ENCODE peak calls at places on chromosomes 3 and 15, in ten cellular contexts. One of them, this sample, is unnamed.

GRCh38 chr15:73900129-73900712 is 26.0 kb upstream of the LOXL1 start:
- DNase-seq in cardiac muscle cell: no peak
- DNase-seq in occipital lobe: no peak
- DNase-seq in GM13976: no peak
- DNase-seq in nucleus accumbens: no peak
- DNase-seq in AG04450: no peak
- DNase-seq in AG09319: peak
- DNase-seq in progenitor cell of endocrine pancreas: no peak
- DNase-seq in sigmoid colon: no peak
- DNase-seq in NCI-H446: peak
- DNase-seq in this sample: no peak

GRCh38 chr3:40477671-40478070 is 749 bp downstream of the ZNF619 start:
- DNase-seq in cardiac muscle cell: no peak
- DNase-seq in occipital lobe: no peak
- DNase-seq in GM13976: no peak
- DNase-seq in nucleus accumbens: no peak
- DNase-seq in AG04450: no peak
- DNase-seq in AG09319: no peak
- DNase-seq in progenitor cell of endocrine pancreas: no peak
- DNase-seq in sigmoid colon: no peak
- DNase-seq in NCI-H446: no peak
- DNase-seq in this sample: no peak

GRCh38 chr3:119973276-119973675 is 121.0 kb downstream of the GSK3B start:
- DNase-seq in cardiac muscle cell: no peak
- DNase-seq in occipital lobe: no peak
- DNase-seq in GM13976: no peak
- DNase-seq in nucleus accumbens: no peak
- DNase-seq in AG04450: no peak
- DNase-seq in AG09319: no peak
- DNase-seq in progenitor cell of endocrine pancreas: no peak
- DNase-seq in sigmoid colon: no peak
- DNase-seq in NCI-H446: no peak
- DNase-seq in this sample: no peak

GRCh38 chr3:194329566-194329965 is 21.6 kb downstream of the CPN2 start:
- DNase-seq in cardiac muscle cell: no peak
- DNase-seq in occipital lobe: no peak
- DNase-seq in GM13976: no peak
- DNase-seq in nucleus accumbens: no peak
- DNase-seq in AG04450: no peak
- DNase-seq in AG09319: no peak
- DNase-seq in progenitor cell of endocrine pancreas: no peak
- DNase-seq in sigmoid colon: no peak
- DNase-seq in NCI-H446: no peak
- DNase-seq in this sample: no peak

GRCh38 chr15:41801185-41801584 is 26.7 kb upstream of the JMJD7 start:
- DNase-seq in cardiac muscle cell: no peak
- DNase-seq in occipital lobe: no peak
- DNase-seq in GM13976: no peak
- DNase-seq in nucleus accumbens: no peak
- DNase-seq in AG04450: no peak
- DNase-seq in AG09319: no peak
- DNase-seq in progenitor cell of endocrine pancreas: no peak
- DNase-seq in sigmoid colon: no peak
- DNase-seq in NCI-H446: no peak
- DNase-seq in this sample: no peak

GRCh38 chr15:92091155-92091734 is 237.7 kb downstream of the SLCO3A1 start:
- DNase-seq in cardiac muscle cell: peak
- DNase-seq in occipital lobe: peak
- DNase-seq in GM13976: no peak
- DNase-seq in nucleus accumbens: no peak
- DNase-seq in AG04450: no peak
- DNase-seq in AG09319: no peak
- DNase-seq in progenitor cell of endocrine pancreas: peak
- DNase-seq in sigmoid colon: no peak
- DNase-seq in NCI-H446: no peak
- DNase-seq in this sample: peak

GRCh38 chr3:57872606-57873005 is 116.5 kb downstream of the SLMAP start:
- DNase-seq in cardiac muscle cell: no peak
- DNase-seq in occipital lobe: no peak
- DNase-seq in GM13976: no peak
- DNase-seq in nucleus accumbens: no peak
- DNase-seq in AG04450: no peak
- DNase-seq in AG09319: no peak
- DNase-seq in progenitor cell of endocrine pancreas: no peak
- DNase-seq in sigmoid colon: no peak
- DNase-seq in NCI-H446: no peak
- DNase-seq in this sample: no peak

GRCh38 chr3:130950641-130951040 is 56.8 kb downstream of the ATP2C1 start:
- DNase-seq in cardiac muscle cell: no peak
- DNase-seq in occipital lobe: no peak
- DNase-seq in GM13976: no peak
- DNase-seq in nucleus accumbens: no peak
- DNase-seq in AG04450: peak
- DNase-seq in AG09319: no peak
- DNase-seq in progenitor cell of endocrine pancreas: no peak
- DNase-seq in sigmoid colon: no peak
- DNase-seq in NCI-H446: no peak
- DNase-seq in this sample: no peak

GRCh38 chr3:186414735-186415419 is 52.8 kb upstream of the DGKG start:
- DNase-seq in cardiac muscle cell: no peak
- DNase-seq in occipital lobe: peak
- DNase-seq in GM13976: no peak
- DNase-seq in nucleus accumbens: no peak
- DNase-seq in AG04450: peak
- DNase-seq in AG09319: peak
- DNase-seq in progenitor cell of endocrine pancreas: no peak
- DNase-seq in sigmoid colon: peak
- DNase-seq in NCI-H446: no peak
- DNase-seq in this sample: no peak

GRCh38 chr15:101288905-101289513 is 6.0 kb downstream of the SNRPA1 start:
- DNase-seq in cardiac muscle cell: peak
- DNase-seq in occipital lobe: no peak
- DNase-seq in GM13976: peak
- DNase-seq in nucleus accumbens: no peak
- DNase-seq in AG04450: no peak
- DNase-seq in AG09319: no peak
- DNase-seq in progenitor cell of endocrine pancreas: no peak
- DNase-seq in sigmoid colon: no peak
- DNase-seq in NCI-H446: no peak
- DNase-seq in this sample: peak

GRCh38 chr3:8320711-8321458 is 180.7 kb upstream of the LMCD1 start:
- DNase-seq in cardiac muscle cell: no peak
- DNase-seq in occipital lobe: no peak
- DNase-seq in GM13976: no peak
- DNase-seq in nucleus accumbens: no peak
- DNase-seq in AG04450: no peak
- DNase-seq in AG09319: no peak
- DNase-seq in progenitor cell of endocrine pancreas: no peak
- DNase-seq in sigmoid colon: no peak
- DNase-seq in NCI-H446: no peak
- DNase-seq in this sample: no peak

GRCh38 chr3:156106721-156107373 is 13.5 kb upstream of the KCNAB1 start:
- DNase-seq in cardiac muscle cell: peak
- DNase-seq in occipital lobe: no peak
- DNase-seq in GM13976: no peak
- DNase-seq in nucleus accumbens: no peak
- DNase-seq in AG04450: no peak
- DNase-seq in AG09319: no peak
- DNase-seq in progenitor cell of endocrine pancreas: no peak
- DNase-seq in sigmoid colon: no peak
- DNase-seq in NCI-H446: no peak
- DNase-seq in this sample: no peak

This sample was measured in HepG2.